ENCODE peak calls at places on chromosomes 3 and 15, in ten cellular contexts. One of them, this sample, is unnamed.

GRCh38 chr3:70090322-70090913 is 90.9 kb downstream of the SAMMSON start:
- DNase-seq in cardiac muscle cell: peak
- DNase-seq in HL-60: no peak
- DNase-seq in mesothelial cell of epicardium: no peak
- DNase-seq in bronchial epithelial cell: peak
- DNase-seq in kidney epithelial cell: no peak
- DNase-seq in adrenal gland: no peak
- DNase-seq in fibroblast of the aortic adventitia: peak
- DNase-seq in H9: no peak
- DNase-seq in keratinocyte: no peak
- DNase-seq in this sample: no peak

GRCh38 chr3:55198554-55198953 is 270.7 kb upstream of the LRTM1 start:
- DNase-seq in mesothelial cell of epicardium: no peak
- DNase-seq in HL-60: no peak
- DNase-seq in keratinocyte: no peak
- DNase-seq in bronchial epithelial cell: no peak
- DNase-seq in kidney epithelial cell: peak
- DNase-seq in H9: no peak
- DNase-seq in adrenal gland: no peak
- DNase-seq in cardiac muscle cell: peak
- DNase-seq in fibroblast of the aortic adventitia: peak
- DNase-seq in this sample: no peak

GRCh38 chr3:89947357-89947954 is 840.0 kb downstream of the EPHA3 start:
- DNase-seq in fibroblast of the aortic adventitia: no peak
- DNase-seq in mesothelial cell of epicardium: no peak
- DNase-seq in bronchial epithelial cell: no peak
- DNase-seq in adrenal gland: no peak
- DNase-seq in cardiac muscle cell: no peak
- DNase-seq in kidney epithelial cell: no peak
- DNase-seq in keratinocyte: no peak
- DNase-seq in HL-60: no peak
- DNase-seq in H9: peak
- DNase-seq in this sample: no peak

GRCh38 chr3:35537265-35537664 is 102.1 kb upstream of the ARPP21 start:
- DNase-seq in mesothelial cell of epicardium: no peak
- DNase-seq in cardiac muscle cell: peak
- DNase-seq in H9: no peak
- DNase-seq in adrenal gland: no peak
- DNase-seq in HL-60: no peak
- DNase-seq in keratinocyte: no peak
- DNase-seq in fibroblast of the aortic adventitia: peak
- DNase-seq in bronchial epithelial cell: no peak
- DNase-seq in kidney epithelial cell: no peak
- DNase-seq in this sample: no peak

GRCh38 chr3:48949376-48949717 is 30.7 kb downstream of the ARIH2 start:
- DNase-seq in cardiac muscle cell: no peak
- DNase-seq in fibroblast of the aortic adventitia: no peak
- DNase-seq in H9: no peak
- DNase-seq in kidney epithelial cell: no peak
- DNase-seq in mesothelial cell of epicardium: no peak
- DNase-seq in bronchial epithelial cell: peak
- DNase-seq in keratinocyte: no peak
- DNase-seq in HL-60: no peak
- DNase-seq in adrenal gland: no peak
- DNase-seq in this sample: no peak

GRCh38 chr3:105801397-105801796 is 67.4 kb downstream of the CBLB start:
- DNase-seq in adrenal gland: no peak
- DNase-seq in bronchial epithelial cell: peak
- DNase-seq in keratinocyte: no peak
- DNase-seq in cardiac muscle cell: no peak
- DNase-seq in mesothelial cell of epicardium: no peak
- DNase-seq in H9: no peak
- DNase-seq in fibroblast of the aortic adventitia: no peak
- DNase-seq in kidney epithelial cell: no peak
- DNase-seq in HL-60: no peak
- DNase-seq in this sample: no peak

GRCh38 chr15:68384451-68385239 is 47.3 kb downstream of the ITGA11 start:
- DNase-seq in mesothelial cell of epicardium: peak
- DNase-seq in keratinocyte: peak
- DNase-seq in fibroblast of the aortic adventitia: peak
- DNase-seq in H9: peak
- DNase-seq in kidney epithelial cell: peak
- DNase-seq in cardiac muscle cell: peak
- DNase-seq in bronchial epithelial cell: peak
- DNase-seq in adrenal gland: peak
- DNase-seq in HL-60: no peak
- DNase-seq in this sample: no peak

GRCh38 chr3:52893723-52894122 is 3.6 kb downstream of the STIMATE start:
- DNase-seq in HL-60: no peak
- DNase-seq in H9: no peak
- DNase-seq in keratinocyte: no peak
- DNase-seq in fibroblast of the aortic adventitia: no peak
- DNase-seq in mesothelial cell of epicardium: no peak
- DNase-seq in bronchial epithelial cell: no peak
- DNase-seq in adrenal gland: no peak
- DNase-seq in cardiac muscle cell: no peak
- DNase-seq in kidney epithelial cell: no peak
- DNase-seq in this sample: no peak

GRCh38 chr3:171044828-171045793 is 18.6 kb upstream of the SLC2A2 start:
- DNase-seq in keratinocyte: no peak
- DNase-seq in HL-60: no peak
- DNase-seq in bronchial epithelial cell: peak
- DNase-seq in adrenal gland: no peak
- DNase-seq in kidney epithelial cell: peak
- DNase-seq in cardiac muscle cell: peak
- DNase-seq in H9: no peak
- DNase-seq in fibroblast of the aortic adventitia: peak
- DNase-seq in mesothelial cell of epicardium: no peak
- DNase-seq in this sample: no peak

GRCh38 chr15:37016287-37016686 is 84.1 kb downstream of the MEIS2 start:
- DNase-seq in bronchial epithelial cell: peak
- DNase-seq in kidney epithelial cell: no peak
- DNase-seq in HL-60: no peak
- DNase-seq in cardiac muscle cell: peak
- DNase-seq in keratinocyte: no peak
- DNase-seq in adrenal gland: peak
- DNase-seq in H9: no peak
- DNase-seq in mesothelial cell of epicardium: no peak
- DNase-seq in fibroblast of the aortic adventitia: peak
- DNase-seq in this sample: no peak

GRCh38 chr15:99682455-99682854 is 50.8 kb downstream of the LYSMD4 start:
- DNase-seq in fibroblast of the aortic adventitia: peak
- DNase-seq in adrenal gland: no peak
- DNase-seq in bronchial epithelial cell: peak
- DNase-seq in H9: no peak
- DNase-seq in keratinocyte: peak
- DNase-seq in mesothelial cell of epicardium: no peak
- DNase-seq in HL-60: no peak
- DNase-seq in kidney epithelial cell: peak
- DNase-seq in cardiac muscle cell: peak
- DNase-seq in this sample: no peak

GRCh38 chr15:72482275-72482674 is 8.1 kb downstream of the ARIH1 start:
- DNase-seq in HL-60: no peak
- DNase-seq in bronchial epithelial cell: no peak
- DNase-seq in adrenal gland: no peak
- DNase-seq in kidney epithelial cell: no peak
- DNase-seq in fibroblast of the aortic adventitia: no peak
- DNase-seq in mesothelial cell of epicardium: no peak
- DNase-seq in keratinocyte: no peak
- DNase-seq in cardiac muscle cell: no peak
- DNase-seq in H9: no peak
- DNase-seq in this sample: no peak

GRCh38 chr3:20185733-20186599 is at the start of gene SGO1:
- DNase-seq in mesothelial cell of epicardium: peak
- DNase-seq in H9: peak
- DNase-seq in bronchial epithelial cell: peak
- DNase-seq in cardiac muscle cell: peak
- DNase-seq in kidney epithelial cell: peak
- DNase-seq in fibroblast of the aortic adventitia: peak
- DNase-seq in keratinocyte: peak
- DNase-seq in HL-60: peak
- DNase-seq in adrenal gland: peak
- DNase-seq in this sample: peak
- TF ChIP-seq CTCF in mesothelial cell of epicardium: no peak
- TF ChIP-seq CTCF in H9: no peak
- TF ChIP-seq CTCF in bronchial epithelial cell: no peak
- TF ChIP-seq CTCF in cardiac muscle cell: peak
- TF ChIP-seq CTCF in kidney epithelial cell: no peak
- TF ChIP-seq CTCF in fibroblast of the aortic adventitia: peak
- TF ChIP-seq CTCF in keratinocyte: no peak
- TF ChIP-seq CTCF in HL-60: no peak
- TF ChIP-seq CTCF in adrenal gland: no peak
- TF ChIP-seq CTCF in this sample: no peak

DNA sequence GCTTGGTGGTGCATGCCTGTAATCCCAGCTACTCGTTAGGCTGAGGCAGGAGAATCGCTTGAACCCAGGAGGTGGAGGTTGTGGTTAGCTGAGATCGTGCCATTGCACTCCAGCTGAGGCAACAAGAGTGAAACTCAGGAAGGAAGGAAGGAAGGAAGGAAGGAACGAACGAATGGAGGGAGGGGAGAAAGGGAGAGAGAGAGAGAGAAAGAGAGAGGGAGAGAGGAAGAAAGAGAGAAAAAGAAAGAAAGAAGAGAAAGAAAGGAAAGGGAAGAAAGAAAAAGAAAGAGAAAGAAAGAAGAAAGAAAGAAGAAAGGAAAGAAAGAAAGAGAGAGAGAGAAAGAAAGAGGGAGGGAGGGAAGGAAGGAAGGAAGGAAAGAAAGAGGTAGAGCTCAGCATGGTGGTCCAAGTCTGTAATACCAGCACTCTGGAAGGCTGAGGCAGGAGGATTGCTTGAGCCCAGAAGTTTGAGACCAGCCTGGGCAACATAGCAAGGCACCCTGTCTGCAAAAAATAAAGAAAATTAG is 81.9 kb downstream of the P2RY1 start:
- DNase-seq in HL-60: no peak
- DNase-seq in cardiac muscle cell: no peak
- DNase-seq in kidney epithelial cell: no peak
- DNase-seq in H9: no peak
- DNase-seq in mesothelial cell of epicardium: no peak
- DNase-seq in adrenal gland: no peak
- DNase-seq in keratinocyte: no peak
- DNase-seq in bronchial epithelial cell: no peak
- DNase-seq in fibroblast of the aortic adventitia: no peak
- DNase-seq in this sample: no peak
- TF ChIP-seq CTCF in HL-60: no peak
- TF ChIP-seq CTCF in cardiac muscle cell: no peak
- TF ChIP-seq CTCF in kidney epithelial cell: no peak
- TF ChIP-seq CTCF in H9: no peak
- TF ChIP-seq CTCF in mesothelial cell of epicardium: no peak
- TF ChIP-seq CTCF in adrenal gland: no peak
- TF ChIP-seq CTCF in keratinocyte: no peak
- TF ChIP-seq CTCF in bronchial epithelial cell: no peak
- TF ChIP-seq CTCF in fibroblast of the aortic adventitia: no peak
- TF ChIP-seq CTCF in this sample: no peak

DNA sequence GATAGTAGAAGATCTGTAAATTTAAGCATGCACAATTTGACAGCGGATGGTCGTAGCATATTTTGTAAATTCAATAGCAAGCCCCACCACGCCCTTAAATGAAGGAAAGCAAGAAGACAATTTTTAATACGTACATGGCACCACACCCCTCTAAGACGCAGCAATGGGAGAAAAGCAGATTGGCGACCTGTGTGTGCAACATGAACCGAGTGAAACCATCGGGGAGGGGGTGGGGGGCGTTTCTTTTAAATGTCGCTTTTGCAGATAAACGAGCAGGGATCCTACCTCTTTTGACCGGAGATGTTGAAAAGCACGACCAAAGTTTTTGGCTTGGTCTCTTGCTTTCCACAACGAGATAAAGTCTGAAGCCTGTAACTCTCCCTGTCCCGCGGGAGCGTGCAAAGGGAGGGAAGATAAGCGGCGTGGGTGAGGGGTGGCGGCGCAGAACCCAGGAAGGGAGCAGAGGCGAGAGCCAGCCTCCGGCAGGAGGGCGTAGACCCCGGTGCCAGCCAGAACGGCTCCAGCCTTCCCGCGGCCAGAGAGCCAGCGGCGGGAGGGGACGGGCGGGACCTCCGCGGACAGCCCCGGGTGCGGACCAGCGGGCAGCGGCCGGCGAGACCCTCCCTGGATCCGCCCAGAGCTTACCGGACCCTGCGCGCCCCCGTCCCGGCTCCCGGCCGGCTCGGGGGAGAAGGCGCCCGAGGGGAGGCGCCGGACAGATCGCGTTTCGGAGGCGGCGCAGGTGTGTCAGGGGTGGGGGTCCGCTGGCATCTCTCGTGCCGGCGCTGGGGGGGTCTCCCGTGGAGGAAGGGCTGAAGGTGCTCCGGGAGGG is at the start of gene CHL1:
- DNase-seq in H9: peak
- DNase-seq in HL-60: no peak
- DNase-seq in adrenal gland: no peak
- DNase-seq in cardiac muscle cell: no peak
- DNase-seq in keratinocyte: no peak
- DNase-seq in kidney epithelial cell: no peak
- DNase-seq in mesothelial cell of epicardium: peak
- DNase-seq in bronchial epithelial cell: no peak
- DNase-seq in fibroblast of the aortic adventitia: no peak
- DNase-seq in this sample: peak
- TF ChIP-seq CTCF in H9: no peak
- TF ChIP-seq CTCF in HL-60: no peak
- TF ChIP-seq CTCF in adrenal gland: no peak
- TF ChIP-seq CTCF in cardiac muscle cell: no peak
- TF ChIP-seq CTCF in keratinocyte: no peak
- TF ChIP-seq CTCF in kidney epithelial cell: no peak
- TF ChIP-seq CTCF in mesothelial cell of epicardium: no peak
- TF ChIP-seq CTCF in bronchial epithelial cell: no peak
- TF ChIP-seq CTCF in fibroblast of the aortic adventitia: no peak
- TF ChIP-seq CTCF in this sample: no peak

GRCh38 chr15:41804361-41804760 is 23.5 kb upstream of the JMJD7 start:
- DNase-seq in kidney epithelial cell: no peak
- DNase-seq in mesothelial cell of epicardium: no peak
- DNase-seq in HL-60: no peak
- DNase-seq in adrenal gland: no peak
- DNase-seq in H9: no peak
- DNase-seq in fibroblast of the aortic adventitia: no peak
- DNase-seq in cardiac muscle cell: no peak
- DNase-seq in bronchial epithelial cell: peak
- DNase-seq in keratinocyte: peak
- DNase-seq in this sample: no peak

GRCh38 chr15:41805711-41806110 is 22.2 kb upstream of the JMJD7 start:
- DNase-seq in kidney epithelial cell: no peak
- DNase-seq in adrenal gland: no peak
- DNase-seq in H9: no peak
- DNase-seq in mesothelial cell of epicardium: no peak
- DNase-seq in fibroblast of the aortic adventitia: no peak
- DNase-seq in cardiac muscle cell: no peak
- DNase-seq in bronchial epithelial cell: no peak
- DNase-seq in keratinocyte: no peak
- DNase-seq in HL-60: no peak
- DNase-seq in this sample: no peak

GRCh38 chr15:41804920-41805666 is 22.8 kb upstream of the JMJD7 start:
- DNase-seq in mesothelial cell of epicardium: no peak
- DNase-seq in HL-60: no peak
- DNase-seq in H9: no peak
- DNase-seq in bronchial epithelial cell: peak
- DNase-seq in kidney epithelial cell: no peak
- DNase-seq in cardiac muscle cell: no peak
- DNase-seq in adrenal gland: no peak
- DNase-seq in keratinocyte: no peak
- DNase-seq in fibroblast of the aortic adventitia: no peak
- DNase-seq in this sample: no peak

GRCh38 chr15:41809121-41809520 is 18.8 kb upstream of the JMJD7 start:
- DNase-seq in kidney epithelial cell: no peak
- DNase-seq in keratinocyte: no peak
- DNase-seq in fibroblast of the aortic adventitia: no peak
- DNase-seq in adrenal gland: no peak
- DNase-seq in bronchial epithelial cell: no peak
- DNase-seq in cardiac muscle cell: no peak
- DNase-seq in H9: no peak
- DNase-seq in mesothelial cell of epicardium: no peak
- DNase-seq in HL-60: no peak
- DNase-seq in this sample: no peak

GRCh38 chr15:41806291-41807181 is 21.4 kb upstream of the JMJD7 start:
- DNase-seq in adrenal gland: no peak
- DNase-seq in kidney epithelial cell: no peak
- DNase-seq in keratinocyte: peak
- DNase-seq in bronchial epithelial cell: peak
- DNase-seq in HL-60: no peak
- DNase-seq in mesothelial cell of epicardium: no peak
- DNase-seq in cardiac muscle cell: no peak
- DNase-seq in H9: peak
- DNase-seq in fibroblast of the aortic adventitia: no peak
- DNase-seq in this sample: no peak
- TF ChIP-seq CTCF in adrenal gland: no peak
- TF ChIP-seq CTCF in kidney epithelial cell: peak
- TF ChIP-seq CTCF in keratinocyte: peak
- TF ChIP-seq CTCF in bronchial epithelial cell: peak
- TF ChIP-seq CTCF in HL-60: no peak
- TF ChIP-seq CTCF in mesothelial cell of epicardium: no peak
- TF ChIP-seq CTCF in cardiac muscle cell: no peak
- TF ChIP-seq CTCF in H9: peak
- TF ChIP-seq CTCF in fibroblast of the aortic adventitia: no peak
- TF ChIP-seq CTCF in this sample: no peak

This sample was measured in progenitor cell of endocrine pancreas.